ENCODE peak calls at places on chromosomes 7 and 10, in five cellular contexts. R is upper lobe of left lung, G is spleen, M is stomach, S is GM12891. O is an unnamed sample.
A peak's percentile ranks its signal among the peaks of the same experiment; 100 is the strongest.

GRCh38 chr7:147012670-147013069 is 896.1 kb downstream of the CNTNAP2 start:
- DNase-seq in S (no peak), G (no peak), R (no peak), M (no peak), O (no peak)

GRCh38 chr10:15571570-15571969 is 148.2 kb downstream of the ITGA8 start:
- DNase-seq in S (no peak), M (no peak), R (no peak), G (no peak), O (no peak)

GRCh38 chr7:91632234-91632947 is 248.1 kb downstream of the MTERF1 start:
- DNase-seq in G (no peak), S (no peak), R (no peak), M (no peak), O (no peak)

GRCh38 chr7:29102554-29103151 is 43.7 kb downstream of the CPVL start:
- DNase-seq in M (peak; percentile 67), G (no peak), R (peak; percentile 59), S (no peak), O (no peak)

GRCh38 chr10:131311661-131312260 is at the start of gene TCERG1L:
- DNase-seq in M (no peak), R (no peak), G (peak; percentile 72), S (peak; percentile 21), O (no peak)

GRCh38 chr10:77455538-77455937 is 182.1 kb downstream of the KCNMA1 start:
- DNase-seq in G (no peak), R (no peak), S (no peak), M (no peak), O (no peak)

GRCh38 chr7:108000875-108001758 is 1.8 kb downstream of the LAMB1 start:
- DNase-seq in G (no peak), S (no peak), M (peak; percentile 29), R (no peak), O (no peak)

GRCh38 chr10:44014644-44015250 is 366.1 kb upstream of the ZNF32 start:
- DNase-seq in S (no peak), G (no peak), M (no peak), R (no peak), O (no peak)

GRCh38 chr10:132882069-132882468 is 60.3 kb downstream of the CFAP46 start:
- DNase-seq in M (no peak), R (no peak), S (no peak), G (no peak), O (no peak)

DNA sequence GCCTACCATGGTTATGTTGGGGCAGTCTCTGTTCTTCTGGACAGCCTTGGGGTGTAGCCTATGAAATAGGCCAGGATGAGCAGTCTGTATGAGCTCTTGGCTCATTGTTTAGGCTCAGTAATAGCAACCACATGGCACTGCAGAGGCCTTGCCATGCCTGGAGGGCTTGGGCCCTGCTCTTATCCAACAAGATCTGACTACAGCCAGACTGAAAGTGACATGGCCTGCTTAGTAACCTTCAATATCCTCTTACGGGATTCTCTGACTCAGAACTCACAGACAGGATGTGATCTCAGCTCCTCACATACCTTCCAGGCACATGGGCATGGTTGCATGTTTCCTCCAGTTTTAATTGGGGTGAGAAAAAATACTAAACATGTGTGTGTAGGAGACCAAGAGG is 289.3 kb downstream of the PTEN start:
- DNase-seq in M (no peak), R (no peak), G (no peak), S (peak; percentile 17), O (peak; percentile 13)
- TF ChIP-seq POLR2A in M (no peak), R (no peak), G (no peak), S (peak; percentile 45), O (peak; percentile 68)

GRCh38 chr10:119203006-119203405 is 4.4 kb upstream of the GRK5 start:
- DNase-seq in G (no peak), S (no peak), R (no peak), M (no peak), O (no peak)

GRCh38 chr10:119201233-119201632 is 6.1 kb upstream of the GRK5 start:
- DNase-seq in M (no peak), S (no peak), G (no peak), R (no peak), O (no peak)

GRCh38 chr10:119198438-119198837 is 8.9 kb upstream of the GRK5 start:
- DNase-seq in R (peak; percentile 31), S (no peak), G (no peak), M (no peak), O (no peak)

GRCh38 chr10:119199231-119199992 is 8.0 kb upstream of the GRK5 start:
- DNase-seq in G (no peak), M (peak; percentile 64), R (peak; percentile 43), S (no peak), O (no peak)

DNA sequence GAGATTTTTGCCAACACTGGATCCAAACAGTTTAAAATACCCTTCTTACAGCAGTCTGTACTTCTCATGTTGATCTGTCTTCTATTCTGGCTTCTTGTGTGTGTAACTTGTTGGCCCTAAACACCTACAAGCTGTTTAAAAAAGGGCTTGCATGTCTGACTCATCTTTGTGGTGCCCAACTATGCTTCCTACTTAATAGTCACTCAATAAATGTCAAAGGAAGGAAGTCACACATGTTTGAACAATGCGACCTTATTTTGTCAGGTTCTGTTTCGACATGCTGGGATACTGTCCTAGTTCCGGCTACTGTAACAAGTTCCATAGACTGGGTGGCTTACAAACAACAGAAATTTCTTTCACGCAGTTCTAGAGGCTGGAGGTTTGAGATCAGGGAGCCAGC is 9.4 kb upstream of the GRK5 start:
- DNase-seq in R (no peak), G (no peak), S (no peak), M (no peak), O (no peak)
- TF ChIP-seq POLR2AphosphoS5 in R (peak; percentile 49), G (no peak), S (no peak), M (no peak), O (no peak)

GRCh38 chr10:73998623-73999622 is 1.0 kb downstream of the VCL start:
- DNase-seq in S (no peak), G (peak; percentile 85), M (peak; percentile 60), R (peak; percentile 76), O (no peak)
- TF ChIP-seq POLR2A in S (no peak), G (no peak), M (peak; percentile 6), R (no peak), O (no peak)

GRCh38 chr10:101165736-101166135 is 34.6 kb downstream of the TLX1 start:
- DNase-seq in M (no peak), S (no peak), R (no peak), G (no peak), O (no peak)

GRCh38 chr10:101166430-101166829 is 35.3 kb downstream of the TLX1 start:
- DNase-seq in M (no peak), S (no peak), R (no peak), G (no peak), O (no peak)

GRCh38 chr10:101162677-101163076 is 31.6 kb downstream of the TLX1 start:
- DNase-seq in S (no peak), M (peak; percentile 43), R (no peak), G (no peak), O (no peak)

GRCh38 chr10:101158101-101159058 is 27.3 kb downstream of the TLX1 start:
- DNase-seq in M (no peak), R (no peak), S (no peak), G (no peak), O (no peak)

GRCh38 chr10:101161494-101162299 is 30.6 kb downstream of the TLX1 start:
- DNase-seq in M (peak; percentile 71), S (no peak), R (peak; percentile 67), G (peak; percentile 86), O (no peak)
- TF ChIP-seq POLR2AphosphoS5 in M (no peak), S (no peak), R (no peak), G (no peak), O (no peak)

GRCh38 chr7:101166603-101166908 is 1.2 kb upstream of the VGF start:
- DNase-seq in M (no peak), G (no peak), R (no peak), S (no peak), O (no peak)

GRCh38 chr7:101164071-101164840 is 1.1 kb downstream of the VGF start:
- DNase-seq in S (no peak), R (no peak), G (peak; percentile 76), M (peak; percentile 34), O (no peak)

GRCh38 chr7:101165958-101166602 is 711 bp upstream of the VGF start:
- DNase-seq in S (no peak), M (no peak), R (no peak), G (peak; percentile 73), O (no peak)

GRCh38 chr7:101166909-101167644 is 1.7 kb upstream of the VGF start:
- DNase-seq in R (no peak), G (no peak), S (no peak), M (no peak), O (no peak)

DNA sequence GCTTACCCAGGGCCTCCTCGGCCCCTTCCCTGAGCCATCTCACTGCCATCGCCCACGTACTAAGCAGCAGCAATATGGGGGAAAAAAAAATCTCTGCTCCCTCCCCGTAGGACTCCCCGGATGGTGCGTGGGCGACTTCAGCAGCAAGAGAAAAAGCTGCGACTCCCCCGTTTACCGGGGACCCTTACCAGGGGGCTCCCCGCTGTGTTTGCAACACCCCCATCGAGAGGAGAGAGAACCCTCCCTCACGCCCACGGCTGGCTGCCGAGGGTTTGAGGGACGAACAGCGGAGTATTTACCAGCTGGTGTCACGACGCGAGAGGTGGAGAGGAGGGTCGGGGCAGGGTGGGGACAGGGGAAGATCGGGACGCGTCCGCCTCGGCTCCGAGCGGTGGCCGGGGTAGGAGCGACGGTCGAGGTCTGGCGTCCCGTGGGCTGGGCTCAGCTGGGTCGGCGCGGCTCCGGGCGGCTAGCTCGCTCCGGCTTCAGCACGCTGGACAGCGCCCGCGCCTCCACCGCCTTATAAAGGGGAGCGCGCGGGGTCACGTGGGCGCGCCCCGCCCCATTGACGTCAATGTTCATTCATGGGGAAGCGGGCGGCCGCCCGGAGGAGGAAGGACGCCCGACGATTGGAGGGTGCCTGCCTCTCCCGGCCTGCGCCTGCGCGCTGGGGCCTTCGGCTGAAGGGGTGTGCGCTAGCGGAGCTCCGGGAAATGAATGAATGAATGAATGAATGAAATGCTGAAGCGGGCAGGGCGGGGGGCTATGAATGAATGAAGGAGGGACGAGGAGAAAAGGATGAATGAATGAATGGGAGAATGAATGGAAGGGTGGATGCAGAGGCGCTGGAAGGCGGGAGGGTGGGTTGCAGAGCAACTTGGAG is at the start of gene VGF:
- DNase-seq in M (peak; percentile 92), S (peak; percentile 90), R (peak; percentile 91), G (peak; percentile 96), O (peak; percentile 96)
- TF ChIP-seq POLR2A in M (no peak), S (no peak), R (no peak), G (no peak), O (no peak)

DNA sequence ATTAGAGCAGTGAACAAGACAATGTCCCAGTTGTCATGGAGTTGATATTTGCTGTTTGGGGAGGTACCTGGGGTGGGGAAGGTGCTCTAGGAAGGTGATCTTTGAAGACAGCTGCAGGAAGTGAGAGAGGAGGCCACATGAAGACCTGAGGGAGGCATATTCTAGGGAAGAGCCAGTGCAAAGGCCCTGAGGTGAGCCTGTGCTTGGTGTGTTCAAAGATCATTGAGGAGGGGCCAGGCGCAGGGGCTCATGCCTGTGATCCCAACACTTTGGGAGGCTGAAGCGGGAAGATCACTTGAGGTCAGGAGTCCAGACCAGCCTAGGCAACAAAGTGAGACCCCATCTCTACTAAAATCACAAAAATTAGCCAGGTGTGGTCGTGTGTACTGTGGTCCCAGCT is 15.1 kb downstream of the SEC61A2 start:
- DNase-seq in R (no peak), M (no peak), S (no peak), G (no peak), O (no peak)
- TF ChIP-seq POLR2AphosphoS5 in R (no peak), M (no peak), S (no peak), G (no peak), O (no peak)